ENCODE peak calls at places on chromosome 9, in seven cellular contexts. Y is H54; O is activated naive CD4-positive, alpha-beta T cell treated with Interleukin-2 at 50 U/mL for 16 hours; C is NCI-H748 treated with DMSO at 0.1 percent for 48 hours; J is H1; Q is uterus; G is Peyer's patch. B is an unnamed sample.

GRCh38 chr9:134204041-134204440 is 39.7 kb upstream of the RNU6ATAC start:
- DNase-seq in O (no peak), G (no peak), Y (no peak), Q (no peak), J (no peak), C (peak), B (no peak)

GRCh38 chr9:130660683-130661460 is 3.5 kb upstream of the PRDM12 start:
- DNase-seq in O (no peak), C (no peak), Y (no peak), Q (no peak), J (peak), G (no peak), B (no peak)

GRCh38 chr9:79570449-79571308 is 1.1 kb upstream of the TLE4 start:
- DNase-seq in J (peak), Y (peak), O (peak), Q (peak), C (no peak), G (peak), B (no peak)

GRCh38 chr9:119736478-119737454 is 367.5 kb upstream of the BRINP1 start:
- DNase-seq in J (no peak), Q (no peak), O (no peak), C (peak), G (peak), Y (no peak), B (no peak)

GRCh38 chr9:94639045-94639995 is at the start of gene FBP1:
- DNase-seq in J (peak), Y (no peak), C (no peak), G (peak), O (peak), Q (no peak), B (no peak)

GRCh38 chr9:21679432-21679831 is 123.0 kb upstream of the MTAP start:
- DNase-seq in Y (no peak), O (no peak), G (no peak), J (no peak), C (no peak), Q (no peak), B (no peak)

GRCh38 chr9:75226403-75227139 is 138.3 kb downstream of the OSTF1 start:
- DNase-seq in J (no peak), C (no peak), O (no peak), Y (no peak), G (no peak), Q (no peak), B (no peak)

GRCh38 chr9:127833555-127833954 is 20.9 kb downstream of the ENG start:
- DNase-seq in C (no peak), O (no peak), J (no peak), Q (no peak), G (no peak), Y (no peak), B (no peak)

GRCh38 chr9:88706193-88707112 is 171.5 kb downstream of the NXNL2 start:
- DNase-seq in Q (no peak), J (no peak), C (peak), G (no peak), O (no peak), Y (no peak), B (no peak)

GRCh38 chr9:128702445-128702948 is at the start of gene PKN3:
- DNase-seq in C (peak), O (peak), J (peak), G (peak), Q (peak), Y (peak), B (peak)

GRCh38 chr9:137358126-137358525 is 56.1 kb upstream of the NRARP start:
- DNase-seq in J (no peak), O (no peak), Q (no peak), G (no peak), Y (no peak), C (no peak), B (no peak)

GRCh38 chr9:71748280-71748743 is 20.0 kb downstream of the CEMIP2 start:
- DNase-seq in O (no peak), G (no peak), C (no peak), Q (no peak), Y (peak), J (no peak), B (no peak)

GRCh38 chr9:120891255-120891954 is 14.4 kb upstream of the PHF19 start:
- DNase-seq in O (peak), Y (no peak), G (peak), J (no peak), C (no peak), Q (no peak), B (no peak)

GRCh38 chr9:86064220-86064619 is 35.1 kb downstream of the GOLM1 start:
- DNase-seq in C (no peak), G (no peak), J (no peak), Q (no peak), Y (no peak), O (no peak), B (peak)

GRCh38 chr9:86925686-86926085 is 21.6 kb downstream of the GAS1 start:
- DNase-seq in O (no peak), Q (no peak), G (no peak), C (no peak), Y (no peak), J (no peak), B (no peak)

B was measured in DMS 273 treated with DMSO at 0.1 percent for 48 hours.